ENCODE peak calls at places on chromosomes 2 and 18, in ten cellular contexts. Y is HCT116; V is AG10803; G is fibroblast of pulmonary artery; C is fibroblast of mammary gland; Z is left ventricle myocardium inferior; F is keratinocyte; X is D721Med; R is sigmoid colon; D is CD8-positive, alpha-beta T cell. M is an unnamed sample.

GRCh38 chr2:56680971-56681631 is 497.3 kb downstream of the CCDC85A start:
- DNase-seq in Y (no peak), X (no peak), V (peak), D (no peak), C (peak), Z (no peak), G (peak), F (peak), R (no peak), M (no peak)

GRCh38 chr2:43905388-43905803 is 66.6 kb downstream of the ABCG8 start:
- DNase-seq in R (no peak), X (no peak), F (no peak), C (no peak), G (peak), D (no peak), V (no peak), Y (no peak), Z (no peak), M (peak)

GRCh38 chr18:76565238-76566173 is 70.5 kb upstream of the ZNF516 start:
- DNase-seq in Z (peak), C (peak), X (no peak), D (no peak), Y (no peak), F (no peak), R (peak), G (peak), V (peak), M (no peak)

GRCh38 chr2:97738236-97739019 is 25.1 kb downstream of the ZAP70 start:
- DNase-seq in X (no peak), G (no peak), R (no peak), F (no peak), V (no peak), D (no peak), Z (peak), C (no peak), Y (no peak), M (no peak)

GRCh38 chr2:60551241-60552095 is 2.0 kb downstream of the BCL11A start:
- DNase-seq in R (peak), Z (no peak), C (peak), F (no peak), D (no peak), Y (no peak), V (peak), X (no peak), G (peak), M (no peak)

GRCh38 chr18:45416168-45416567 is 199.1 kb upstream of the SLC14A2 start:
- DNase-seq in D (no peak), Y (no peak), G (no peak), R (no peak), Z (no peak), X (no peak), F (no peak), V (no peak), C (peak), M (no peak)

GRCh38 chr2:109175350-109175678 is 46.3 kb downstream of the SH3RF3 start:
- DNase-seq in Y (no peak), C (no peak), D (no peak), X (no peak), Z (no peak), G (no peak), F (no peak), V (no peak), R (no peak), M (no peak)

GRCh38 chr2:26432363-26432762 is 30.6 kb downstream of the DRC1 start:
- DNase-seq in Z (no peak), G (no peak), R (no peak), X (no peak), V (no peak), C (no peak), Y (no peak), D (no peak), F (no peak), M (no peak)

GRCh38 chr2:26530696-26531095 is 52.8 kb upstream of the OTOF start:
- DNase-seq in F (no peak), R (peak), X (no peak), Z (no peak), G (peak), C (peak), Y (no peak), V (peak), D (no peak), M (no peak)

GRCh38 chr18:53789376-53790247 is 434.9 kb downstream of the MBD2 start:
- DNase-seq in R (no peak), Z (no peak), X (no peak), Y (no peak), D (no peak), C (no peak), G (no peak), F (no peak), V (no peak), M (no peak)

GRCh38 chr18:77359561-77360314 is 110.1 kb downstream of the GALR1 start:
- DNase-seq in X (no peak), R (no peak), Y (no peak), C (no peak), V (no peak), D (no peak), G (no peak), Z (no peak), F (no peak), M (no peak)

GRCh38 chr2:67974564-67975430 is 88.0 kb downstream of the C1D start:
- DNase-seq in C (peak), X (no peak), Z (peak), V (peak), D (no peak), G (peak), F (no peak), R (no peak), Y (no peak), M (no peak)

GRCh38 chr18:35463050-35463449 is 34.7 kb downstream of the INO80C start:
- DNase-seq in G (peak), D (no peak), F (no peak), R (no peak), X (no peak), Z (no peak), C (peak), Y (no peak), V (no peak), M (no peak)

GRCh38 chr2:134736167-134736885 is 17.5 kb upstream of the TMEM163 start:
- DNase-seq in F (peak), D (no peak), C (peak), V (peak), R (no peak), Z (no peak), Y (peak), G (peak), X (no peak), M (no peak)

GRCh38 chr2:191070276-191070675 is 56.3 kb upstream of the STAT1 start:
- DNase-seq in D (no peak), G (no peak), F (no peak), Y (no peak), V (no peak), X (no peak), R (no peak), C (no peak), Z (no peak), M (no peak)

GRCh38 chr2:24682357-24682756 is 110.8 kb downstream of the PTRHD1 start:
- DNase-seq in Z (no peak), F (no peak), D (no peak), V (no peak), G (no peak), C (no peak), Y (no peak), R (no peak), X (no peak), M (no peak)

GRCh38 chr2:187783446-187783845 is 229.2 kb upstream of the TFPI start:
- DNase-seq in G (no peak), Y (no peak), Z (no peak), V (no peak), X (no peak), F (no peak), D (no peak), C (peak), R (no peak), M (no peak)

GRCh38 chr2:234691226-234691600 is 194.3 kb upstream of the ARL4C start:
- DNase-seq in F (no peak), D (no peak), X (no peak), Z (no peak), Y (no peak), V (no peak), C (peak), R (no peak), G (no peak), M (no peak)

GRCh38 chr18:76720683-76721082 is 101.7 kb upstream of the ZNF236 start:
- DNase-seq in V (peak), Z (no peak), X (no peak), R (no peak), C (peak), D (no peak), F (no peak), Y (no peak), G (peak), M (no peak)

GRCh38 chr18:33560686-33561370 is 17.2 kb upstream of the ASXL3 start:
- DNase-seq in R (no peak), D (no peak), V (peak), F (peak), Z (no peak), Y (no peak), G (peak), C (peak), X (no peak), M (no peak)

GRCh38 chr2:9846554-9846953 is 3.3 kb downstream of the TAF1B start:
- DNase-seq in R (no peak), Y (no peak), X (no peak), D (no peak), G (peak), F (peak), V (peak), C (peak), Z (no peak), M (no peak)

GRCh38 chr18:26190506-26190905 is 35.7 kb upstream of the TAF4B start:
- DNase-seq in Y (no peak), X (no peak), F (no peak), D (peak), Z (no peak), R (no peak), G (no peak), C (no peak), V (no peak), M (peak)

GRCh38 chr2:230443540-230443939 is 27.5 kb downstream of the SP100 start:
- DNase-seq in V (peak), C (peak), G (no peak), X (no peak), R (no peak), D (no peak), F (no peak), Z (no peak), Y (no peak), M (no peak)

GRCh38 chr2:64637000-64637628 is 16.6 kb downstream of the SERTAD2 start:
- DNase-seq in Y (no peak), F (no peak), R (no peak), D (no peak), Z (no peak), X (no peak), C (no peak), V (no peak), G (no peak), M (peak)

GRCh38 chr2:9703701-9704221 is 73.0 kb upstream of the YWHAQ start:
- DNase-seq in Y (peak), R (no peak), Z (no peak), X (no peak), V (peak), C (peak), D (no peak), G (peak), F (no peak), M (no peak)

GRCh38 chr2:227415538-227416424 is 28.0 kb upstream of the SCYGR1 start:
- DNase-seq in D (no peak), F (no peak), R (peak), Y (no peak), C (peak), V (peak), Z (peak), G (peak), X (no peak), M (no peak)

GRCh38 chr18:75204262-75204977 is 4.5 kb downstream of the PTGR3 start:
- DNase-seq in G (no peak), Y (no peak), Z (peak), F (no peak), C (no peak), X (no peak), V (no peak), D (no peak), R (no peak), M (peak)

GRCh38 chr2:73083886-73084792 is 12.6 kb upstream of the SFXN5 start:
- DNase-seq in R (no peak), X (no peak), D (no peak), F (no peak), Z (no peak), V (no peak), C (no peak), Y (no peak), G (no peak), M (no peak)

GRCh38 chr2:65198737-65199136 is 28.9 kb upstream of the ACTR2 start:
- DNase-seq in F (no peak), X (no peak), C (peak), Y (no peak), R (no peak), D (no peak), V (peak), Z (peak), G (no peak), M (no peak)

GRCh38 chr2:16197504-16198147 is 257.3 kb downstream of the MYCN start:
- DNase-seq in C (no peak), G (no peak), V (no peak), X (no peak), Y (no peak), F (no peak), Z (no peak), R (no peak), D (no peak), M (no peak)

DNA sequence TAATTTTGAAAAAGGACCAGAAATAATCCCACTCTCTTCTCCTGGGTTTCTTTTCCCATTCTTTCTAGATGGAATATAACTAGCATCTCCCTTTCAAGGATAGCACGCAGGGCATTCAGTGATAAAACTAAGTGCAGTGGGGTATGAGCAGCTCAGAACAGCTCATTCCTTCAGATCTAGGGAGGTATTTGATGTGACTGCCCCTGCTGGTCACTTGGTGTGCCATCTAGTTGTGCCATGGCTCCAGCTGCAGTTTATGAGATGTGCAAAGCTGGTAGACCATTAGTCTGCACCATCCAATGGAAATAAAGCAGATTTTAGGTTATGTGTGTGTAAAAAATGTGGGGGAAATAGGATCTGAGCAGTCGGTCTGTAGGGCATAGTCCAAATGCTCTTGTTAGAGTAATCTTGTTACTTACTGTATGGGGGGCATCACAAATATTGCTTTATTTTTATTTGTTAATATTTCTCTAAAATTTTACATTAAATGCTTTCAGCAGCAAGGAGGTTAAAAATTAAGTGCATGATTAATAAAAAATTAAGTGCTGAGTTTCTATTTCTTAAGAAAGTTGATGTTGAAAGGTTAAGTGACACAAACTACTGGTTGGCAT is 38.9 kb downstream of the CTAGE1 start:
- DNase-seq in D (no peak), R (no peak), X (no peak), F (no peak), G (peak), C (peak), Y (peak), Z (no peak), V (peak), M (no peak)
- TF ChIP-seq CTCF in D (no peak), R (no peak), X (peak), F (peak), G (peak), C (peak), Y (peak), Z (peak), V (peak), M (peak)

DNA sequence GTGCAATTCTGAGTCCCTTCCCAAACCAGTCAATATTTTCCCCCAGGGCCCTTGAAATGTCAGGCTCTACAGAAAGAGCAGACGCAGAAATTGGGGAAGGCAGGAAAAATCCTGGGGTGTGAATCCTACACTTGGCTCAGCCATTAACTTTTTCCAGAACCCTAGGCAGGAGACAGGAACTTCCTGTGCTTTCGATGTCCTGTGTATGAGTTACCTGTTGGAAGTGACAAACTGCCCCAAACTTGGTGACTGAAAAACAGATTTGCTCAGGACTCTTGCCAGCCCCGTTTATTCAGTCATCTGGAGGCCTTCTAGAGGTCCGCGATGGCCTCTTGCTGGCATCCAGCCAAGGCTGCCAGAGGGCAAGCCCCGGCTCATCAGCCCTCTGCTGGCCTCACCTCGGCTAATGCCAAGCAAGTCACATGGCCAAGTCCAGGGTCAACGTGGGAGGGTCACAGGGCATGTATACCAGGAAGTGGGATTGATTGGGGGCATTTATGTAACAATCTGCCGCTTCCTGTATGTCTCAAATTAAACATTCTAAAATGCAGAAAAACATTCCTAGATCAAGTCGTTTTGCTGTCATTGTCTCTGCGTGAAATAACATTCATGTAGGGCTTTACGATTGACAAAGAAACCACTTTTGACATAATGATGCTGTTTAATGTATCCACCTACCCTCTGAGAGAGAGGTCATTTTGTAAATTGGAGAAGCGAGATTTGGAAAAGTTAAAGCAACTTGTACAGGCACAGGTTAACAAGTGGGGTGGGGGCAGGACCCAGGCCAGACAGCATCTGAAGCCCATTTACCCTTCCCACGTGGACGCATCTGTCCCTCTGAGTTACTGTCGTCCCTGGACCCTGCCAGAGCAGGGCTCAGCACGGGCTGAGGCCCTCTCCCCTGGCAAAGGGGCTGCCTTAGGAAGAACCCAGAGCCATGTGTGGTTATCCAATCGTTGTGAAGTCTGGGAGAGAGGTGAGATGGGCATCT is 179.4 kb downstream of the INHBB start:
- DNase-seq in C (no peak), Y (no peak), R (no peak), Z (no peak), X (no peak), D (no peak), V (no peak), F (no peak), G (no peak), M (no peak)
- TF ChIP-seq CTCF in C (no peak), Y (no peak), R (no peak), Z (no peak), X (no peak), D (no peak), V (no peak), F (no peak), G (no peak), M (no peak)

GRCh38 chr18:63237486-63237885 is 82.1 kb downstream of the BCL2 start:
- DNase-seq in Y (no peak), Z (no peak), D (no peak), X (no peak), R (no peak), C (peak), G (peak), V (no peak), F (no peak), M (no peak)
- TF ChIP-seq CTCF in Y (no peak), Z (no peak), D (no peak), X (no peak), R (no peak), C (no peak), G (no peak), V (no peak), F (no peak), M (no peak)

GRCh38 chr2:75199428-75200011 is at the start of gene TACR1:
- DNase-seq in Y (no peak), F (peak), R (peak), G (peak), V (peak), Z (peak), D (peak), C (peak), X (no peak), M (peak)
- TF ChIP-seq CTCF in Y (no peak), F (peak), R (peak), G (peak), V (peak), Z (peak), D (no peak), C (peak), X (peak), M (peak)

GRCh38 chr2:217988014-217988839 is 14.6 kb downstream of the TNS1 start:
- DNase-seq in Y (peak), F (no peak), V (peak), C (peak), X (no peak), G (peak), R (peak), Z (peak), D (peak), M (peak)

GRCh38 chr2:217990389-217990788 is 12.4 kb downstream of the TNS1 start:
- DNase-seq in R (no peak), Y (no peak), Z (peak), C (no peak), D (no peak), F (no peak), V (no peak), G (no peak), X (no peak), M (no peak)

GRCh38 chr2:217987391-217987790 is 15.4 kb downstream of the TNS1 start:
- DNase-seq in X (no peak), Y (no peak), G (no peak), C (no peak), Z (no peak), V (no peak), D (no peak), R (peak), F (no peak), M (no peak)

GRCh38 chr2:217989221-217989948 is 13.4 kb downstream of the TNS1 start:
- DNase-seq in Z (peak), D (no peak), R (no peak), X (no peak), G (no peak), V (no peak), Y (no peak), F (no peak), C (no peak), M (no peak)

DNA sequence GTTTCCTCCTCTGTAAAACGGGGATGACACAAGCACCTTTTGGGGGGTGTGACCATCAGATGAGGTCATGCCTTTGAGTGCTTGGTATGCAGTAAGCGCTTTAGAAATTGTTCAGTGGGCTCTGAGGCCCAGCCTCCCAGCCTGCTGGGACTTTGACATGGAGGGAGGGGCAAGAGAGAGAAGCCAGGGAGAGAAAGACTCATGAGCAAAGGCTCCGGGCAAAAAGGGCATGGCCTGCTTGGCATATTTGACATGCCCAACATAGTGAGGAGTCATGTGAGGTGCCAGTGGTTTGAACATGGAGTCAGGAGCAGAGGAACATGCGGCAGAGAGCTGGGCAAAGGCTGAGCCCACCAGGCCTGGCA is 14.0 kb downstream of the TNS1 start:
- DNase-seq in Z (peak), F (no peak), X (no peak), C (no peak), Y (no peak), D (no peak), R (no peak), V (peak), G (no peak), M (no peak)
- TF ChIP-seq CTCF in Z (no peak), F (no peak), X (no peak), C (no peak), Y (no peak), D (no peak), R (no peak), V (no peak), G (no peak), M (no peak)

GRCh38 chr18:464311-464659 is 36.2 kb downstream of the COLEC12 start:
- DNase-seq in C (no peak), R (no peak), Z (no peak), D (no peak), Y (no peak), X (no peak), F (no peak), V (no peak), G (no peak), M (no peak)

GRCh38 chr18:473687-474265 is 26.7 kb downstream of the COLEC12 start:
- DNase-seq in Z (no peak), Y (no peak), R (no peak), F (no peak), D (no peak), G (peak), C (no peak), V (no peak), X (no peak), M (no peak)

GRCh38 chr18:471701-472100 is 28.8 kb downstream of the COLEC12 start:
- DNase-seq in Z (no peak), Y (no peak), D (no peak), X (no peak), V (peak), G (peak), F (no peak), C (peak), R (no peak), M (no peak)

GRCh38 chr18:470661-471501 is 29.6 kb downstream of the COLEC12 start:
- DNase-seq in V (peak), Y (no peak), F (no peak), X (no peak), Z (no peak), D (no peak), G (peak), R (no peak), C (peak), M (no peak)

GRCh38 chr18:468841-469796 is 31.4 kb downstream of the COLEC12 start:
- DNase-seq in Y (no peak), R (no peak), D (no peak), C (no peak), X (no peak), V (no peak), G (no peak), Z (no peak), F (no peak), M (no peak)
- TF ChIP-seq CTCF in Y (no peak), R (no peak), D (no peak), C (no peak), X (peak), V (peak), G (no peak), Z (no peak), F (no peak), M (no peak)